ENCODE peak calls at places on chromosomes 7 and 10, in six cellular contexts. H is T47D, V is skeletal muscle cell, G is lung microvascular endothelial cell, L is kidney epithelial cell, P is NCI-H187. Z is an unnamed sample.

GRCh38 chr10:78511324-78512204 is 477.9 kb downstream of the RPS24 start:
- DNase-seq in P (no peak), L (no peak), V (no peak), G (no peak), H (no peak), Z (no peak)

GRCh38 chr7:128161466-128162125 is 79.5 kb upstream of the LEP start:
- DNase-seq in V (no peak), G (no peak), L (no peak), H (no peak), P (no peak), Z (no peak)

GRCh38 chr10:3624367-3624766 is 160.6 kb downstream of the KLF6 start:
- DNase-seq in G (peak), H (peak), L (no peak), V (peak), P (no peak), Z (no peak)

GRCh38 chr7:98619450-98620321 is 2.6 kb downstream of the NPTX2 start:
- DNase-seq in P (no peak), H (peak), L (no peak), G (no peak), V (peak), Z (peak)

GRCh38 chr10:3484306-3485187 is 300.5 kb downstream of the KLF6 start:
- DNase-seq in G (no peak), L (no peak), H (no peak), P (no peak), V (no peak), Z (no peak)

GRCh38 chr7:36967387-36967786 is 243.1 kb upstream of the AOAH start:
- DNase-seq in P (no peak), G (peak), L (no peak), V (peak), H (peak), Z (peak)

GRCh38 chr10:103069453-103070331 is 123.4 kb downstream of the NT5C2 start:
- DNase-seq in G (peak), L (peak), H (peak), V (peak), P (no peak), Z (peak)

GRCh38 chr10:119465085-119465484 is 77.4 kb downstream of the RGS10 start:
- DNase-seq in L (no peak), V (no peak), G (no peak), H (no peak), P (no peak), Z (no peak)

GRCh38 chr7:63040336-63040735 is 958.3 kb upstream of the ZNF722 start:
- DNase-seq in H (no peak), G (no peak), V (no peak), L (no peak), P (no peak), Z (no peak)

GRCh38 chr7:75567948-75568595 is 76.0 kb downstream of the SPDYE5 start:
- DNase-seq in V (no peak), P (no peak), G (no peak), L (no peak), H (no peak), Z (peak)

GRCh38 chr10:119654540-119654939 is 3.4 kb downstream of the BAG3 start:
- DNase-seq in G (peak), V (no peak), P (no peak), L (no peak), H (no peak), Z (no peak)

GRCh38 chr7:11192506-11192905 is 218.8 kb downstream of the PHF14 start:
- DNase-seq in P (no peak), H (no peak), L (no peak), G (no peak), V (peak), Z (no peak)

GRCh38 chr7:2175514-2175913 is 57.2 kb downstream of the MAD1L1 start:
- DNase-seq in G (peak), V (peak), P (no peak), H (no peak), L (peak), Z (no peak)

GRCh38 chr10:70970830-70971229 is 82.5 kb upstream of the PCBD1 start:
- DNase-seq in L (no peak), V (no peak), H (no peak), P (no peak), G (peak), Z (no peak)

GRCh38 chr10:61937631-61938284 is 36.3 kb downstream of the ARID5B start:
- DNase-seq in P (no peak), H (no peak), L (no peak), G (peak), V (peak), Z (no peak)

GRCh38 chr7:15507235-15507634 is 54.6 kb downstream of the AGMO start:
- DNase-seq in V (no peak), G (no peak), H (no peak), P (no peak), L (no peak), Z (no peak)

GRCh38 chr10:67622506-67622905 is 73.5 kb downstream of the CTNNA3 start:
- DNase-seq in H (no peak), L (no peak), V (peak), P (no peak), G (no peak), Z (no peak)

GRCh38 chr7:91780526-91780925 is 100.0 kb downstream of the MTERF1 start:
- DNase-seq in G (no peak), P (no peak), L (no peak), V (no peak), H (no peak), Z (no peak)

GRCh38 chr10:82282782-82283456 is 407.9 kb downstream of the NRG3 start:
- DNase-seq in H (no peak), G (no peak), P (no peak), V (peak), L (no peak), Z (no peak)

GRCh38 chr7:157676001-157676400 is 339.2 kb downstream of the DNAJB6 start:
- DNase-seq in P (no peak), H (no peak), V (no peak), L (no peak), G (no peak), Z (no peak)

GRCh38 chr10:130137077-130137448 is 872 bp downstream of the GLRX3 start:
- DNase-seq in V (no peak), L (no peak), G (peak), P (no peak), H (peak), Z (no peak)

GRCh38 chr7:50304158-50304910 is at the start of gene IKZF1:
- DNase-seq in P (no peak), V (no peak), L (no peak), G (no peak), H (no peak), Z (peak)

GRCh38 chr10:78802866-78803265 is 265.9 kb upstream of the ZMIZ1 start:
- DNase-seq in G (peak), H (no peak), L (no peak), P (no peak), V (peak), Z (peak)

GRCh38 chr7:42574693-42575084 is 337.2 kb downstream of the C7orf25 start:
- DNase-seq in P (no peak), V (no peak), L (no peak), G (peak), H (peak), Z (no peak)

GRCh38 chr7:46864711-46865110 is 717.2 kb downstream of the TNS3 start:
- DNase-seq in V (no peak), L (no peak), H (no peak), P (no peak), G (no peak), Z (no peak)

GRCh38 chr7:194996-195829 is 2.8 kb downstream of the FAM20C start:
- DNase-seq in L (no peak), H (no peak), P (no peak), G (no peak), V (no peak), Z (no peak)

GRCh38 chr10:118669835-118670234 is 74.4 kb upstream of the PRLHR start:
- DNase-seq in L (no peak), P (no peak), V (no peak), H (no peak), G (no peak), Z (no peak)

GRCh38 chr10:28331821-28332220 is 29.0 kb upstream of the MPP7 start:
- DNase-seq in H (no peak), V (peak), P (no peak), L (peak), G (peak), Z (no peak)

GRCh38 chr10:38027992-38028391 is 17.5 kb downstream of the ZNF33A start:
- DNase-seq in V (no peak), G (no peak), P (no peak), H (no peak), L (no peak), Z (no peak)

GRCh38 chr7:78161781-78162180 is 363.2 kb downstream of the PHTF2 start:
- DNase-seq in P (no peak), V (no peak), L (no peak), H (no peak), G (no peak), Z (no peak)

GRCh38 chr10:122357685-122358084 is 16.8 kb upstream of the PLEKHA1 start:
- DNase-seq in H (no peak), L (no peak), G (no peak), V (no peak), P (no peak), Z (no peak)

Z was measured in retina.